ENCODE peak calls at places on chromosomes 5 and 9, in five cellular contexts. J is body of pancreas; V is CD8-positive, alpha-beta memory T cell; O is CD8-positive, alpha-beta T cell; Y is K562. M is an unnamed sample. For H3K9me3 and H3K36me3, the result is how much of the 10 kb centered on the place peaks cover.

GRCh38 chr5:6435356-6435755 is 13.3 kb upstream of the UBE2QL1 start:
- DNase-seq in J (no peak), V (no peak), O (no peak), Y (peak), M (no peak)

GRCh38 chr9:98860871-98861293 is 53.4 kb downstream of the GALNT12 start:
- DNase-seq in J (peak), V (no peak), O (no peak), Y (peak), M (no peak)

GRCh38 chr5:36878421-36879088 is 2.0 kb downstream of the NIPBL start:
- DNase-seq in J (no peak), V (no peak), O (no peak), Y (peak), M (no peak)

GRCh38 chr9:105901514-105902109 is 207.3 kb downstream of the TMEM38B start:
- DNase-seq in J (no peak), V (no peak), O (no peak), Y (peak), M (no peak)

GRCh38 chr5:73596705-73597328 is 29.2 kb upstream of the ARHGEF28 start:
- DNase-seq in J (peak), V (no peak), O (no peak), Y (peak), M (no peak)

GRCh38 chr5:332843-333242 is 11.3 kb downstream of the AHRR start:
- DNase-seq in J (no peak), V (no peak), O (no peak), Y (no peak), M (no peak)

GRCh38 chr9:70405808-70406445 is 8.5 kb downstream of the KLF9 start:
- DNase-seq in J (no peak), V (no peak), O (no peak), Y (no peak), M (no peak)

GRCh38 chr9:74960548-74960947 is 7.8 kb upstream of the C9orf40 start:
- DNase-seq in J (no peak), V (no peak), O (no peak), Y (no peak), M (no peak)

GRCh38 chr9:107246259-107247254 is 36.5 kb upstream of the RAD23B start:
- DNase-seq in J (no peak), V (no peak), O (no peak), Y (peak), M (no peak)

GRCh38 chr5:9733456-9733855 is 103.3 kb upstream of the TAS2R1 start:
- DNase-seq in J (no peak), V (no peak), O (no peak), Y (no peak), M (no peak)

GRCh38 chr9:5263568-5264218 is 32.5 kb downstream of the INSL4 start:
- DNase-seq in J (peak), V (no peak), O (no peak), Y (peak), M (no peak)

GRCh38 chr5:100901851-100902341 is 1.2 kb downstream of the ST8SIA4 start:
- DNase-seq in J (no peak), V (peak), O (peak), Y (peak), M (peak)

GRCh38 chr5:16179511-16179935 is at the start of gene MARCHF11:
- DNase-seq in J (no peak), V (no peak), O (no peak), Y (no peak), M (no peak)
- H3K4me3 ChIP-seq in J (no peak), V (no peak), O (no peak), Y (no peak), M (no peak)

GRCh38 chr5:2864515-2864914 is 113.0 kb upstream of the IRX2 start:
- DNase-seq in J (no peak), V (no peak), O (no peak), Y (no peak), M (no peak)

GRCh38 chr5:2865856-2866546 is 114.5 kb upstream of the IRX2 start:
- DNase-seq in J (no peak), V (no peak), O (no peak), Y (no peak), M (no peak)

GRCh38 chr5:2861605-2862004 is 110.1 kb upstream of the IRX2 start:
- DNase-seq in J (no peak), V (no peak), O (no peak), Y (no peak), M (no peak)

GRCh38 chr5:2863133-2863532 is 111.7 kb upstream of the IRX2 start:
- DNase-seq in J (no peak), V (no peak), O (no peak), Y (no peak), M (no peak)

DNA sequence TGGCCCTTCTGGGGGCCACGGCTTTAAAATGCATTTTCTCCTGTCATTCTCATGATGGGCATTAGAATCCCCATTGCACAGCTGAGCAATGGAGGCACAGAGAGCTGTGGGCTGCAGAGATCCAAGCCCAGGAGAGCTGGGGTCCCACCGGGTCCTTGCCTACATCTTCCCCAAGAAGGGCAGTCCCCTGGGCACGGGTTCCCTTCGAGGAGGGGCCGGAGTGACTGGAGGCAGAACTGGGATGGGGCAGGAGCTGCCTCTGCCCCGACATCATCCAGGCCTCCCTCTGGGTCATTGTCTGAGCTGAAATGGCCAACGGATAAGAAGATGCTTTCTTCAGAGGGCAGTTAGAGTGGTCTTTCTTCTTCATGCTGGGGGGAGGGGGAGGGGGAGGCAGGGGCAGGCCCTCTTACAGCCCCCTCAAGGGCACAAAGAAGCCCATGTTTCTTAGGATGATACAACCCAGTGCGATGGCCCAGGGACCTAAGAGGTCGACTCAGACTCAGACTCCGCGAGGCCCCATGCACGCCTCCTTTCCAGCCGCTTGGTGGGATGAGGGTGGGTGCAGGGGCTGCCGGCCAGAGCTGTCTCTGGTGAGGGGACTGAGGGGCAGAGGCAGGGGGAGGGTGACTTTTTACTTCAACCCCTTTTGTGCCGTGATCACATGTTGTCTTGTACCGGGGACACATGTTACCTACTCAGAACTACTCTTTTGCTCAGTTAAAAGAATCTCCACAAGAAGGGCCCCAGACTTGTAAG is 112.4 kb upstream of the IRX2 start:
- DNase-seq in J (no peak), V (no peak), O (no peak), Y (no peak), M (no peak)
- H3K9me3 ChIP-seq in J (under half), V (under half), O (under half), Y (under half), M (under half)

DNA sequence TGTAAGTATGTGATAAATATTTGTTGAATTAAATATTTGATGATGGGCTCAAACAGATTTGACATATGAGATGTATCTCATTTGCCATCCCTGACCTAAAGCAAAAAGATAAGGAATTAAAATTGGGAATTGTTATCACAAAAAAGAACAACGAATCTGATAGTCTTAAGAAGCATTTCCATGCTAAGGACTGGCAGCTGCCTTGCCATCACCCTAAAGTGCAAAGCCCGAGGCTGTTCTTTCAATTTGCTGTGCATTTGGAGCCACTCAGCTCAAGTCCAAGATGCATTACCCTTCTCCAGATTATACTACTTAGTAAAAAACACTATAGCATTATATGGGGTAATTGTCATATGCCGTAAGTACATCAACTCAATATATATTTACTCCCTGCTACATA is 618.3 kb upstream of the CLINT1 start:
- DNase-seq in J (no peak), V (no peak), O (no peak), Y (no peak), M (no peak)
- H3K36me3 ChIP-seq in J (under half), V (under half), O (under half), Y (under half), M (under half)

GRCh38 chr9:34121996-34122395 is 4.5 kb downstream of the DCAF12 start:
- DNase-seq in J (no peak), V (no peak), O (no peak), Y (no peak), M (no peak)

GRCh38 chr9:34125681-34126206 is 754 bp downstream of the DCAF12 start:
- DNase-seq in J (no peak), V (no peak), O (no peak), Y (peak), M (no peak)

GRCh38 chr9:34124923-34125322 is 1.6 kb downstream of the DCAF12 start:
- DNase-seq in J (no peak), V (no peak), O (no peak), Y (no peak), M (no peak)

GRCh38 chr9:34124103-34124502 is 2.4 kb downstream of the DCAF12 start:
- DNase-seq in J (no peak), V (no peak), O (no peak), Y (peak), M (no peak)

GRCh38 chr9:34123682-34124081 is 2.8 kb downstream of the DCAF12 start:
- DNase-seq in J (no peak), V (no peak), O (no peak), Y (peak), M (no peak)
- H3K4me3 ChIP-seq in J (no peak), V (peak), O (no peak), Y (peak), M (no peak)

GRCh38 chr5:3912790-3913189 is 317.2 kb downstream of the IRX1 start:
- DNase-seq in J (no peak), V (no peak), O (no peak), Y (no peak), M (no peak)
- H3K9me3 ChIP-seq in J (under half), V (under half), O (under half), Y (under half), M (under half)

DNA sequence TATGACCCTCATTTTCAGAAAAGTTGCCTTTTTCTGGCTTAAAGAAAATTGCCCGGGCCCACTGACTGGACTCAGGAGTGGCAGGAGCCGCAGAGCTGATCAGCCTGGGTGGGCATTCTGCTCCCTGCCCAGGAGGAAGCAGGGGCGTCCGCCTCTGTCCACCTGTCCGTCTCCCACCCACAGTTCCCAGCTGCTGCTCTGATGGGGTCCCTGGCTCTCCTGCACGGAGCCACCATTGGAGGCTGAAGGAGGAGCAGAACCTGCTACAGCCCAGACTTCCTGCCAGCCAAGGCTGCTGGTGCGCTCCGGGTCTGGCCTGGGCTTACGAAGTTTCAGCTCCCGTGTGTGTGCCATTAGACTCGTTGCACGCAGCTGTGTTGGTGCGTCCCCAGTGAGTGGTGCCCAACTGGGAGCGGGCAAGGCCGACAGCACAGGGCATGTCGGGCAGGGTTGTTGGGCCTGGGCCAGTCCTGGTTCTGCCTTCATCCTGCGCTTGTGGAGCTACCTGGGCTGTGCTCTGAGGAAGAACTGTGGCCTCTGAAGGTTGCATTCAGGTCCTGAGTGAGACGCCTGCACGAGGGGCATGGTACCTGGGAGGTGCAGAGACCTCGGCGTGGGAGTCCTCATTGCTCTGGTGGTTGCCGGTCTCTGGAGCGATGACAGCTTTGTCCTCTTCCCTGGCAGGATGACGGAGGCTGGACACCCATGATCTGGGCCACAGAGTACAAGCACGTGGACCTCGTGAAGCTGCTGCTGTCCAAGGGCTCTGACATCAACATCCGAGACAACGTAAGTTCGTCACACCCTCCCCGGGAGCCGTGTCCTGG is 77.2 kb upstream of the CACNA1B start:
- DNase-seq in J (no peak), V (no peak), O (no peak), Y (no peak), M (no peak)
- H3K36me3 ChIP-seq in J (under half), V (under half), O (under half), Y (half or more), M (half or more)

M was measured in effector memory CD4-positive, alpha-beta T cell.